ENCODE peak calls at places on chromosome 13, in five cellular contexts. One of them, this sample, is unnamed.

GRCh38 chr13:113532156-113532806 is 41.8 kb upstream of the DCUN1D2 start:
- DNase-seq in AG09319: no peak
- DNase-seq in ascending aorta: peak
- DNase-seq in T-helper 9 cell: no peak
- DNase-seq in osteocyte: no peak
- DNase-seq in this sample: no peak

GRCh38 chr13:25420161-25420560 is 48.4 kb downstream of the ATP8A2 start:
- DNase-seq in AG09319: no peak
- DNase-seq in ascending aorta: no peak
- DNase-seq in osteocyte: no peak
- DNase-seq in T-helper 9 cell: no peak
- DNase-seq in this sample: no peak

GRCh38 chr13:103973740-103974139 is 907.5 kb upstream of the SLC10A2 start:
- DNase-seq in AG09319: no peak
- DNase-seq in T-helper 9 cell: no peak
- DNase-seq in osteocyte: no peak
- DNase-seq in ascending aorta: no peak
- DNase-seq in this sample: no peak

GRCh38 chr13:92823059-92823458 is 403.5 kb upstream of the GPC6 start:
- DNase-seq in ascending aorta: no peak
- DNase-seq in AG09319: no peak
- DNase-seq in osteocyte: no peak
- DNase-seq in T-helper 9 cell: no peak
- DNase-seq in this sample: no peak

GRCh38 chr13:20161275-20161950 is 561 bp upstream of the GJA3 start:
- DNase-seq in osteocyte: no peak
- DNase-seq in T-helper 9 cell: peak
- DNase-seq in ascending aorta: no peak
- DNase-seq in AG09319: no peak
- DNase-seq in this sample: no peak

GRCh38 chr13:103952183-103952582 is 886.0 kb upstream of the SLC10A2 start:
- DNase-seq in AG09319: no peak
- DNase-seq in osteocyte: no peak
- DNase-seq in ascending aorta: no peak
- DNase-seq in T-helper 9 cell: no peak
- DNase-seq in this sample: no peak

GRCh38 chr13:39597828-39598227 is 5.2 kb downstream of the LHFPL6 start:
- DNase-seq in osteocyte: no peak
- DNase-seq in ascending aorta: no peak
- DNase-seq in AG09319: no peak
- DNase-seq in T-helper 9 cell: no peak
- DNase-seq in this sample: peak

GRCh38 chr13:72050251-72050650 is 183.2 kb upstream of the DACH1 start:
- DNase-seq in osteocyte: no peak
- DNase-seq in ascending aorta: no peak
- DNase-seq in AG09319: no peak
- DNase-seq in T-helper 9 cell: no peak
- DNase-seq in this sample: no peak

This sample was measured in HCEC 1CT.